ENCODE peak calls at places on chromosomes 12 and 14, in ten cellular contexts. E is H9, C is small intestine, Q is prostate gland, S is fibroblast of lung, N is GM12878, O is SK-N-SH, H is left ventricle myocardium inferior, F is BE2C, B is A549. V is an unnamed sample.
A peak's percentile ranks its signal among the peaks of the same experiment; 100 is the strongest.

GRCh38 chr12:6866163-6866919 is 990 bp upstream of the TPI1 start:
- DNase-seq in S (no peak), N (no peak), B (no peak), C (no peak), E (peak; percentile 72), O (no peak), H (no peak), Q (no peak), F (no peak), V (no peak)

GRCh38 chr12:69982081-69982480 is 157.1 kb downstream of the MYRFL start:
- DNase-seq in B (no peak), C (peak; percentile 84), E (no peak), Q (no peak), F (no peak), S (no peak), H (no peak), O (no peak), N (no peak), V (no peak)

GRCh38 chr14:62409185-62409584 is 636.1 kb downstream of the KCNH5 start:
- DNase-seq in H (no peak), N (no peak), C (no peak), O (no peak), F (no peak), S (peak; percentile 30), B (no peak), Q (no peak), E (no peak), V (no peak)

GRCh38 chr14:50060871-50061663 is 55.3 kb downstream of the VCPKMT start:
- DNase-seq in C (no peak), E (no peak), S (peak; percentile 92), F (peak; percentile 53), Q (peak; percentile 72), H (peak; percentile 38), N (no peak), O (peak; percentile 66), B (peak; percentile 89), V (peak; percentile 80)

GRCh38 chr12:19234171-19234704 is 104.7 kb downstream of the PLEKHA5 start:
- DNase-seq in H (no peak), S (peak; percentile 53), Q (no peak), N (no peak), C (no peak), E (no peak), O (peak; percentile 13), F (no peak), B (no peak), V (no peak)

GRCh38 chr14:23640524-23641141 is 4.5 kb downstream of the DHRS2 start:
- DNase-seq in Q (peak; percentile 42), B (no peak), C (no peak), F (no peak), O (peak; percentile 24), E (peak; percentile 49), H (peak; percentile 29), N (no peak), S (peak; percentile 67), V (no peak)

GRCh38 chr12:67624355-67624754 is 24.2 kb upstream of the DYRK2 start:
- DNase-seq in S (no peak), O (no peak), Q (no peak), C (no peak), F (no peak), E (peak; percentile 40), H (no peak), B (no peak), N (no peak), V (no peak)

GRCh38 chr14:96049932-96050331 is 10.8 kb downstream of the C14orf132 start:
- DNase-seq in N (no peak), E (no peak), S (peak; percentile 29), Q (no peak), O (no peak), C (no peak), F (no peak), H (no peak), B (no peak), V (no peak)

GRCh38 chr12:116863275-116863767 is 17.9 kb downstream of the HRK start:
- DNase-seq in O (peak; percentile 39), C (peak; percentile 46), E (peak; percentile 88), S (peak; percentile 34), B (no peak), N (no peak), H (no peak), F (peak; percentile 23), Q (no peak), V (no peak)

GRCh38 chr12:55833056-55833455 is 3.7 kb upstream of the DNAJC14 start:
- DNase-seq in N (no peak), H (no peak), B (no peak), C (no peak), Q (no peak), F (no peak), O (no peak), S (no peak), E (no peak), V (no peak)

GRCh38 chr12:63826002-63826585 is 18.4 kb upstream of the SRGAP1 start:
- DNase-seq in N (no peak), O (peak; percentile 72), S (peak; percentile 90), E (no peak), C (peak; percentile 52), Q (no peak), B (peak; percentile 72), F (peak; percentile 18), H (no peak), V (no peak)

GRCh38 chr12:96070670-96071279 is 35.4 kb upstream of the LTA4H start:
- DNase-seq in B (no peak), N (peak; percentile 17), Q (no peak), C (no peak), O (peak; percentile 23), S (no peak), F (peak; percentile 21), E (peak; percentile 68), H (no peak), V (no peak)

DNA sequence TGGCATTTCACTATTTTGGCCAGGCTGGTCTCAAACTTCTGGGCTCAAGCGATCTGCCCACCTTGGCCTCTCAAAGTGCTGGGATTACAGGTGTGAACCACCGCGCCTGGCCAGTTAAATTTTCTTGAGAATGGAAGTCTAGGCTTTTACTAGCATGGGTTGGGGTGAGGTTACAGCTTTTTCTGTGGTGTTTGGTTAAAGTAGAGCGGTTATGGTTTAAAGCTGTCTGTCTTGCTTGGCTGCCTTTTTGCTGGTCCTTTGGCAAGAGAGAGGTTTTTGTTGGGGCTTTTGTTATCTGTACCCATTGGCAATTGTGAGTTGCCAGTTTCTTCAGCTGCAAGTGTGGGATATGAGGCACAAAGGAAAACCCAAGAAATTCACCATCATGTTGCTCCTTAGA is 84.1 kb downstream of the BRMS1L start:
- DNase-seq in N (no peak), E (no peak), O (no peak), F (no peak), C (no peak), B (no peak), S (no peak), Q (no peak), H (no peak), V (no peak)
- H3K4me1 ChIP-seq in N (no peaks in the 10 kb centered on the region), E (no peaks in the 10 kb centered on the region), O (no peaks in the 10 kb centered on the region), F (no peaks in the 10 kb centered on the region), C (no peaks in the 10 kb centered on the region), B (no peaks in the 10 kb centered on the region), S (no peaks in the 10 kb centered on the region), Q (no peaks in the 10 kb centered on the region), H (no peaks in the 10 kb centered on the region), V (no peaks in the 10 kb centered on the region)

GRCh38 chr12:79056775-79057174 is 192.2 kb downstream of the SYT1 start:
- DNase-seq in F (no peak), N (no peak), C (no peak), B (no peak), H (no peak), Q (no peak), E (no peak), S (peak; percentile 33), O (no peak), V (no peak)
- H3K4me1 ChIP-seq in F (peaks cover 31% of the 10 kb centered on the region), N (no peaks in the 10 kb centered on the region), C (no peaks in the 10 kb centered on the region), B (peaks cover 50% of the 10 kb centered on the region), H (no peaks in the 10 kb centered on the region), Q (no peaks in the 10 kb centered on the region), E (no peaks in the 10 kb centered on the region), S (peaks cover 2% of the 10 kb centered on the region), O (no peaks in the 10 kb centered on the region), V (no peaks in the 10 kb centered on the region)

DNA sequence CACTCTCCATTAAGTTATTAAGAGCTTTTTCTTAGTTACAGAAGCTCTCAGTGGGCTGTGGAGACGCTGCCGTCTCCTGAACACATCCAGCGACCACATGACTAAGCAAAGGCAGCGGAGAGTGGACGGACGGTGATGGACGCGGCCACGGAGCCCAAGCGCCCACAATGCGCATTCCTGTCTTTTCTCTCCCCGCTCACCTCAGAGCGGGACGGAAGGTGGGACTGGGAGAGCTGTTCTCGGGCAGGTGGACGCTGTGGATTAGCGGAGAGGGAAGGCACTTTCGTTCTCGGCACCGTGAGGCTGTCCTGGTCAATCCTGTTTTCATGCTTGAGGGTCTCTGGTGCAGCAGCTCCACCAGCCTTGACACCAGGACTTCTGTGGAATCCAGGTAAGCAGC is 2.6 kb upstream of the ANKLE2 start:
- DNase-seq in O (no peak), N (no peak), C (no peak), B (no peak), S (no peak), E (no peak), F (no peak), Q (no peak), H (no peak), V (no peak)
- H3K4me1 ChIP-seq in O (peaks cover 10% of the 10 kb centered on the region), N (peaks cover 17% of the 10 kb centered on the region), C (no peaks in the 10 kb centered on the region), B (peaks cover 6% of the 10 kb centered on the region), S (peaks cover 15% of the 10 kb centered on the region), E (no peaks in the 10 kb centered on the region), F (peaks cover 6% of the 10 kb centered on the region), Q (peaks cover 4% of the 10 kb centered on the region), H (peaks cover 68% of the 10 kb centered on the region), V (peaks cover 14% of the 10 kb centered on the region)

GRCh38 chr12:57139796-57140649 is 7.4 kb downstream of the LRP1-AS start:
- DNase-seq in S (peak; percentile 52), F (no peak), N (no peak), C (no peak), E (no peak), Q (no peak), O (no peak), H (no peak), B (no peak), V (no peak)

GRCh38 chr12:57142121-57142520 is 5.3 kb downstream of the LRP1-AS start:
- DNase-seq in O (no peak), B (no peak), S (no peak), C (no peak), N (no peak), Q (no peak), F (no peak), E (no peak), H (no peak), V (no peak)

GRCh38 chr12:57142727-57143126 is 4.7 kb downstream of the LRP1-AS start:
- DNase-seq in Q (no peak), S (no peak), O (no peak), H (no peak), E (no peak), B (no peak), F (no peak), N (no peak), C (no peak), V (no peak)

GRCh38 chr12:57143454-57143853 is 4.0 kb downstream of the LRP1-AS start:
- DNase-seq in H (no peak), Q (no peak), S (no peak), C (no peak), F (no peak), B (no peak), O (no peak), N (no peak), E (no peak), V (no peak)

DNA sequence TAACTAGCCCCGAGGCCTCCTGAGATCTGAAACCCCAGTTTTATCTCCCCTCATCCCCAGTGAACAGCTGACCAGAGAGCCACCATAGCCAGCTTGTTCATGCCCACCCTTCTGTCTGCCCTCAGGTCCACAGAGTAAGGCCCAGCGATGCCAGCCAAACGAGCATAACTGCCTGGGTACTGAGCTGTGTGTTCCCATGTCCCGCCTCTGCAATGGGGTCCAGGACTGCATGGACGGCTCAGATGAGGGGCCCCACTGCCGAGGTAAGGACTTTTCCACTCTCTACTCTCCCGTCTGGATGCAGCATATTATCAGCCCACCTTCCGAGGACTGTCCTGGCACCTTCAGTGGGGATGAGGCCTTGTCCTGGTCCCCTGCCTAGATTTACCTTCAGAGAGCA is 6.2 kb downstream of the LRP1-AS start:
- DNase-seq in O (no peak), N (no peak), S (no peak), C (no peak), B (no peak), F (no peak), H (no peak), E (no peak), Q (no peak), V (no peak)
- H3K4me1 ChIP-seq in O (peaks cover 3% of the 10 kb centered on the region), N (no peaks in the 10 kb centered on the region), S (peaks cover 47% of the 10 kb centered on the region), C (peaks cover 9% of the 10 kb centered on the region), B (peaks cover 11% of the 10 kb centered on the region), F (no peaks in the 10 kb centered on the region), H (peaks cover 96% of the 10 kb centered on the region), E (no peaks in the 10 kb centered on the region), Q (no peaks in the 10 kb centered on the region), V (no peaks in the 10 kb centered on the region)